ENCODE peak calls at places on chromosome X, in ten cellular contexts. N, F, J, O, Q, K, Y, H, T and L are unnamed samples. For H3K4me1, the result is how much of the 10 kb centered on the place peaks cover.

GRCh38 chrX:31420711-31421151 is 348.9 kb upstream of the FTHL17 start:
- DNase-seq in H (no peak), T (no peak), Q (peak), K (no peak), J (no peak), O (peak), N (no peak), Y (no peak), F (no peak), L (no peak)

GRCh38 chrX:39559229-39559628 is 538.5 kb downstream of the BCOR start:
- DNase-seq in Y (no peak), O (peak), N (no peak), K (no peak), F (no peak), Q (peak), T (no peak), J (no peak), H (no peak), L (no peak)

GRCh38 chrX:15322472-15322871 is 7.0 kb upstream of the ASB11 start:
- DNase-seq in T (no peak), F (no peak), O (no peak), K (no peak), N (no peak), Y (no peak), Q (no peak), H (no peak), J (no peak), L (no peak)

GRCh38 chrX:526295-527224 is 104.0 kb upstream of the SHOX start:
- DNase-seq in H (no peak), N (no peak), J (no peak), F (no peak), Q (no peak), Y (no peak), T (no peak), K (no peak), O (no peak), L (no peak)

GRCh38 chrX:118523920-118524319 is 28.3 kb downstream of the DOCK11 start:
- DNase-seq in N (no peak), F (no peak), Q (no peak), Y (no peak), K (no peak), T (no peak), H (no peak), O (peak), J (no peak), L (no peak)

GRCh38 chrX:120402363-120402762 is 40.5 kb downstream of the ATP1B4 start:
- DNase-seq in O (no peak), K (no peak), J (no peak), Y (no peak), N (no peak), H (no peak), F (no peak), T (no peak), Q (no peak), L (no peak)

GRCh38 chrX:139560221-139560620 is 29.7 kb downstream of the F9 start:
- DNase-seq in J (no peak), O (peak), Q (peak), Y (no peak), K (no peak), F (no peak), T (no peak), N (no peak), H (no peak), L (no peak)

GRCh38 chrX:110081740-110082139 is 78.8 kb downstream of the TMEM164 start:
- DNase-seq in Q (peak), O (no peak), H (no peak), F (no peak), T (no peak), J (peak), N (no peak), Y (no peak), K (peak), L (no peak)

GRCh38 chrX:150944233-150944632 is 38.9 kb upstream of the HMGB3 start:
- DNase-seq in J (no peak), F (peak), K (no peak), H (no peak), N (no peak), T (no peak), Y (no peak), Q (no peak), O (no peak), L (no peak)

DNA sequence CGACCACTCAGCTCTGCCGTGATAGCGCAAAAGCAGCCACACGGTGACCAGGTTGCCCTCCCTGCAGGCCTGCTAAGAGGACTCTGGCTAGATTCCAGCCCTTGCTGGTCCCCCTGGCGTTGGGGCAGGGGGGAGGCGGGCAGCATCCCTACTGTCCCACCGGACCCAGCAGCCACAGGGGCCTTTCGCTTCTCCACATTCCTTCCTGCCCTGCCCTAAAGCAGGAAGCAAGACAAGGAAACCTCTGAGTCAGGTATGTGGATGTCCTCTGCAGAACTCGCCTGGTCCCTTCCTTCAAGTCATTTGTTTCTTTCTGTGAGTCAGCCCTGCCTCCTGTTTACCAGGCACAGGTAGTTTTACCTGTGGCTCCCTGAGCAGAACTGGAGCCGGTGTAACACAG is 60.2 kb upstream of the CLDN34 start:
- DNase-seq in F (no peak), K (no peak), O (no peak), T (no peak), Y (no peak), H (no peak), Q (no peak), N (no peak), J (no peak), L (no peak)
- H3K4me1 ChIP-seq in F (under half), K (under half), O (under half), T (under half), Y (under half), H (under half), Q (under half), N (under half), J (under half), L (under half)

GRCh38 chrX:49268702-49269009 is 937 bp upstream of the PPP1R3F start:
- DNase-seq in J (no peak), N (no peak), F (no peak), Q (no peak), Y (no peak), H (no peak), K (no peak), T (no peak), O (no peak), L (no peak)

GRCh38 chrX:49269768-49270248 is at the start of gene PPP1R3F:
- DNase-seq in O (no peak), T (no peak), K (peak), J (peak), F (peak), N (no peak), Q (no peak), H (no peak), Y (no peak), L (peak)

GRCh38 chrX:49270249-49270921 is 792 bp downstream of the PPP1R3F start:
- DNase-seq in J (no peak), Q (no peak), T (peak), N (no peak), O (peak), Y (no peak), H (no peak), F (peak), K (no peak), L (no peak)

GRCh38 chrX:49271341-49271740 is 1.7 kb downstream of the PPP1R3F start:
- DNase-seq in Q (no peak), K (no peak), T (no peak), O (no peak), N (no peak), F (peak), Y (no peak), J (no peak), H (no peak), L (no peak)

DNA sequence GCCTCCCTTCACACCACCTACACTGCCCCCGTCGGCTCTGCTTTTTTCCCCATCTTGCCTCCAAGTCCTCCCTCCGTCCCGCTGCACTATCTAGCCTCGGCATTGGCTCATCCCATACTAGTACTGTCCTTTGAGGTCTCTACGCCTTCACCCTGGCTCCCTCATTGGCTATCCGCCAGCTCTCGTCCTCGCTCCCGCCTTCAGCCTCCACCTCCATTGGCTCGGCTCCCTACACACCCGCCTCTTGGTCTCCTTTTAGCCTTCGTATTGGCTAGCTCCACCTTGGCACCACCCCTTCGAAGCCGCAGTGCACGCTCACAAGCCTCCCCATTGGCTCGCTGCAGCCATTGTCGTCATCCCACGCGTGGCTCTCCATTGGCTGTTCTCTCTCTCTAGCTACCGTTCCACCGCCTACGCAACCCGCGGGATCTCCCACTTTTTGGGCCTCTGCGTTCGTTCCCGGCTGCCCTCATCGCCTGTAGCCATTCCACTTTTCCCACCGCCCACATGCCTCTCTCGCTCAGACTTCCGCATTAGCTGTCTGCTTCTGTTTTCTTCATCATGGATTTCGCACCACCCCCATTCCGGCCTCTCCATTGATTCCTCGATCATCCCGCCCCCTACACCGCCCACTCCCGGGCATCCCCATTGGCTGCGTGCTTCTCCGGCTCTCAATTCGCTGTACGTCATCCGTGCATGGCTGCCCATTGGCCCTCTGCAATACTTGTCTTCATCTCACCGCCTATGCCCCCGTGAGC is 404 bp upstream of the PPP1R3F start:
- DNase-seq in F (peak), Q (peak), O (peak), K (peak), T (peak), N (peak), H (peak), Y (peak), J (peak), L (peak)
- H3K4me1 ChIP-seq in F (under half), Q (under half), O (under half), K (under half), T (under half), N (under half), H (under half), Y (under half), J (under half), L (under half)

GRCh38 chrX:101416691-101417090 is 8.7 kb downstream of the HNRNPH2 start:
- DNase-seq in N (no peak), O (no peak), K (no peak), J (no peak), T (no peak), F (no peak), Y (no peak), H (no peak), Q (no peak), L (no peak)
- H3K4me1 ChIP-seq in N (under half), O (under half), K (under half), J (under half), T (under half), F (under half), Y (under half), H (under half), Q (under half), L (under half)

DNA sequence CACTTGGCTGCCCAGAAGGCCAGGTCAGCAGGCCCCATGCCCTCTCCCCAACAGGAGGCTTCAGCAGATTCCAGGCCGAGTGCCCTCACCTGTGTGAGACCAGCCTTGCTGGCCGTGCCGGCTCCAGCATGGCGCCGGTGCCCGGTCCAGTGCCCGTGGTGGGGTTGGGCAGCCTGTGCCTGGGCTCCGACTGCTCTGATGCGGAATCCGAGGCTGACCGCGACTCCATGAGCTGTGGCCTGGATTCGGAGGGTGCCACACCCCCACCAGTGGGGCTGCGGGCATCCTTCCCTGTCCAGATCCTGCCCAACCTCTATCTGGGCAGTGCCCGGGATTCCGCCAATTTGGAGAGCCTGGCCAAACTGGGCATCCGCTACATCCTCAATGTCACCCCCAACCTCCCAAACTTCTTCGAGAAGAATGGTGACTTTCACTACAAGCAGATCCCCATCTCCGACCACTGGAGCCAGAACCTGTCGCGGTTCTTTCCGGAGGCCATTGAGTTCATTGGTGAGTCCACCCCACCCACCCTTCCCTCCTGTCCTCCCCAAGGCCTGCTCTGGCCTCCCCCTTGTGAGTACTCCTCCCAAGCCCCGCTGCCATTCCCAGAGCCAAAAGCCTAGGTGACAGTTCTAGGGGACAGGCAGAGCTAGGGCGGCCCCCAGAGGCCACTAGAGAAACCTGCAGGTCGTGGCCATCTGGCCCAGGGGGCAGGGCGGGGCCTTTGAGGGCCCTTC is 2.3 kb downstream of the DUSP9 start:
- DNase-seq in J (peak), H (peak), O (peak), N (no peak), Q (no peak), K (peak), Y (peak), T (peak), F (peak), L (peak)
- H3K4me1 ChIP-seq in J (under half), H (under half), O (under half), N (under half), Q (under half), K (under half), Y (under half), T (under half), F (under half), L (under half)

DNA sequence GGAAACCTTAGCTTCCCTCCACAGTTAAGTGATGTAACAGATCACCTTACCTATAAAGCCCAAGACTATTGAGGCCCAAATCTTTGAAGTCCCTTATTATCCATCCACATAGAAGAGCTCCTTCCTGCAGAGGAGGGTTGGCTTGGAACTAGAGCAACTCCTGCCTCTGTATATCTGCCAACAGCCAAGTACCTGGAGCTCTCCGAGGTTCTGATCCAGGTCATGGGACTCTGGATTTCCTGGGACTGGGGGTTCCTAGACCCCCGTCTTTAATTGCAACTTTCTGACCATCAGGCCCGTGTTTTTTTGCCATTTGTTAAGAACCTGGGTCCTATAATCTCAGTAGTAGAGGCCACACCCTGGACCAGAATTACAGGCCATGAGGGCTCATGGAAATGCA is 136.3 kb downstream of the SH3KBP1 start:
- DNase-seq in H (no peak), Y (peak), T (no peak), J (no peak), F (no peak), Q (no peak), K (no peak), O (peak), N (no peak), L (no peak)
- H3K4me1 ChIP-seq in H (under half), Y (half or more), T (under half), J (under half), F (under half), Q (under half), K (under half), O (under half), N (under half), L (under half)

DNA sequence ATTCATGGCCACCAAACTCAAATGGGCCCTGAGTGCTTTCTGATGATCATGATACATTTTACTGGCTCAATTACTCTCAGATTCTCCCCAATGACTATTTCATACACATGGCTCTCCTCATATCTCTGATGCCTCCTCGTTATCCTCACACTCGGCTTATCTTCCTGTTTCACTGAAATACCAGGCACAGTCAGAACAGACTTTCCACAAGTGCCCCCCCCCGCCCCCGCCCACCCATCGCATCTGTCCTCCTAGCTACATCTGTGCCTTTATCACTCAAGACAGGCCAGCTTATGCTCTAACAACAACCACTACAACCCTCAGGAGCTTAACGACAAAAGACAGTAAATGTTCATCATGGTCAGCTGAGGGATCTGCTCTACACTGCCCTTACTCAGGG is 610.6 kb upstream of the DIPK2B start:
- DNase-seq in Q (no peak), J (no peak), N (no peak), T (no peak), H (no peak), K (no peak), F (no peak), O (no peak), Y (no peak), L (no peak)
- H3K4me1 ChIP-seq in Q (under half), J (under half), N (under half), T (under half), H (under half), K (under half), F (under half), O (under half), Y (under half), L (under half)